ENCODE peak calls at places on chromosomes 3 and 15, in seven cellular contexts. Z is activated CD4-positive, CD25-positive, alpha-beta regulatory T cell treated with anti-CD3 and anti-CD28 coated beads, Interleukin-2, amount 50 U/mL, for 16 hours; H is stomach; N is activated CD4-positive, alpha-beta T cell treated with anti-CD3 and anti-CD28 coated beads, Interleukin-2, amount 10 ng/mL, durations not matched to agents 7 days and 5 days; U is DMS153; E is RCC 7860; S is glutamatergic neuron. J is an unnamed sample.

GRCh38 chr3:4772171-4772804 is 206.9 kb upstream of the BHLHE40 start:
- DNase-seq in S (no peak), U (no peak), E (no peak), Z (no peak), H (peak; percentile 90), N (no peak), J (no peak)

GRCh38 chr3:52277071-52277964 is 1.1 kb downstream of the WDR82 start:
- DNase-seq in E (peak; percentile 55), U (no peak), S (peak; percentile 72), Z (peak; percentile 39), N (peak; percentile 74), H (peak; percentile 77), J (peak; percentile 81)

GRCh38 chr15:90221251-90221900 is 12.4 kb downstream of the CIB1 start:
- DNase-seq in E (peak; percentile 84), H (peak; percentile 81), U (peak; percentile 1), S (peak; percentile 75), Z (no peak), N (peak; percentile 37), J (peak; percentile 39)

GRCh38 chr3:70855139-70855538 is 542.7 kb upstream of the MDFIC2 start:
- DNase-seq in H (no peak), E (no peak), S (no peak), N (no peak), U (no peak), Z (no peak), J (no peak)

GRCh38 chr3:7565574-7565973 is 704.7 kb downstream of the GRM7 start:
- DNase-seq in E (no peak), U (no peak), S (no peak), N (no peak), Z (no peak), H (no peak), J (no peak)

GRCh38 chr15:51097553-51098330 is 3.0 kb upstream of the TNFAIP8L3 start:
- DNase-seq in H (no peak), N (no peak), U (no peak), Z (no peak), E (no peak), S (no peak), J (no peak)

GRCh38 chr15:83112233-83112958 is 5.0 kb downstream of the TM6SF1 start:
- DNase-seq in Z (no peak), E (no peak), N (no peak), H (no peak), U (no peak), S (no peak), J (no peak)

GRCh38 chr3:44337253-44337652 is 1.3 kb upstream of the TCAIM start:
- DNase-seq in N (no peak), U (no peak), E (no peak), S (no peak), H (no peak), Z (no peak), J (no peak)

GRCh38 chr3:129650256-129650872 is 43.9 kb upstream of the PLXND1 start:
- DNase-seq in N (peak; percentile 65), S (peak; percentile 67), E (peak; percentile 42), H (peak; percentile 68), U (no peak), Z (peak; percentile 28), J (peak; percentile 68)

GRCh38 chr3:46656778-46657556 is 36.5 kb downstream of the ALS2CL start:
- DNase-seq in H (no peak), N (no peak), E (no peak), S (no peak), U (no peak), Z (no peak), J (no peak)

GRCh38 chr3:77256584-77257488 is 216.9 kb downstream of the ROBO2 start:
- DNase-seq in Z (no peak), S (no peak), U (peak; percentile 62), H (no peak), E (no peak), N (no peak), J (no peak)

GRCh38 chr15:41996921-41997592 is 23.8 kb downstream of the PLA2G4E start:
- DNase-seq in N (no peak), H (no peak), S (no peak), U (no peak), Z (no peak), E (no peak), J (no peak)

GRCh38 chr3:167882057-167882667 is 146.6 kb downstream of the SERPINI1 start:
- DNase-seq in N (no peak), Z (no peak), U (peak; percentile 44), S (no peak), E (peak; percentile 38), H (no peak), J (no peak)

GRCh38 chr3:52128118-52128683 is 26.0 kb downstream of the POC1A start:
- DNase-seq in Z (no peak), H (peak; percentile 53), N (no peak), E (peak; percentile 92), U (no peak), S (no peak), J (no peak)

GRCh38 chr3:114436182-114436581 is 142.4 kb downstream of the TIGIT start:
- DNase-seq in Z (no peak), H (no peak), U (no peak), S (no peak), N (no peak), E (no peak), J (no peak)

GRCh38 chr3:146222204-146223046 is 28.5 kb downstream of the PLSCR4 start:
- DNase-seq in E (peak; percentile 31), H (no peak), Z (no peak), N (no peak), U (no peak), S (no peak), J (no peak)